ENCODE peak calls at places on chromosomes 7 and 10, in five cellular contexts. One of them, this sample, is unnamed.

GRCh38 chr10:87817291-87817872 is 644 bp downstream of the ATAD1 start:
- DNase-seq in OCI-LY7: peak; percentile 49
- DNase-seq in left ventricle myocardium inferior: no peak
- DNase-seq in A549: peak; percentile 10
- DNase-seq in CD8-positive, alpha-beta memory T cell: peak; percentile 15
- DNase-seq in this sample: no peak

GRCh38 chr7:155951554-155952158 is 139.4 kb upstream of the SHH start:
- DNase-seq in OCI-LY7: no peak
- DNase-seq in left ventricle myocardium inferior: no peak
- DNase-seq in A549: peak; percentile 94
- DNase-seq in CD8-positive, alpha-beta memory T cell: no peak
- DNase-seq in this sample: no peak

GRCh38 chr7:55895021-55895420 is 7.8 kb downstream of the ZNF713 start:
- DNase-seq in OCI-LY7: no peak
- DNase-seq in left ventricle myocardium inferior: no peak
- DNase-seq in A549: no peak
- DNase-seq in CD8-positive, alpha-beta memory T cell: no peak
- DNase-seq in this sample: no peak

GRCh38 chr10:96765406-96766240 is 45.3 kb upstream of the PIK3AP1 start:
- DNase-seq in OCI-LY7: peak; percentile 90
- DNase-seq in left ventricle myocardium inferior: peak; percentile 61
- DNase-seq in A549: peak; percentile 56
- DNase-seq in CD8-positive, alpha-beta memory T cell: peak; percentile 73
- DNase-seq in this sample: no peak

GRCh38 chr7:159031135-159031701 is 113.4 kb downstream of the VIPR2 start:
- DNase-seq in OCI-LY7: no peak
- DNase-seq in left ventricle myocardium inferior: peak; percentile 78
- DNase-seq in A549: no peak
- DNase-seq in CD8-positive, alpha-beta memory T cell: no peak
- DNase-seq in this sample: no peak

GRCh38 chr10:85646312-85646711 is 720.3 kb downstream of the GRID1 start:
- DNase-seq in OCI-LY7: no peak
- DNase-seq in left ventricle myocardium inferior: no peak
- DNase-seq in A549: peak; percentile 46
- DNase-seq in CD8-positive, alpha-beta memory T cell: no peak
- DNase-seq in this sample: no peak

GRCh38 chr7:110676785-110677184 is 414.1 kb upstream of the LRRN3 start:
- DNase-seq in OCI-LY7: no peak
- DNase-seq in left ventricle myocardium inferior: no peak
- DNase-seq in A549: peak; percentile 42
- DNase-seq in CD8-positive, alpha-beta memory T cell: no peak
- DNase-seq in this sample: no peak

GRCh38 chr10:83991986-83992753 is 147.1 kb upstream of the GHITM start:
- DNase-seq in OCI-LY7: peak; percentile 29
- DNase-seq in left ventricle myocardium inferior: no peak
- DNase-seq in A549: peak; percentile 36
- DNase-seq in CD8-positive, alpha-beta memory T cell: no peak
- DNase-seq in this sample: no peak

GRCh38 chr10:102714621-102715455 is at the start of gene SFXN2:
- DNase-seq in OCI-LY7: peak; percentile 79
- DNase-seq in left ventricle myocardium inferior: no peak
- DNase-seq in A549: no peak
- DNase-seq in CD8-positive, alpha-beta memory T cell: peak; percentile 30
- DNase-seq in this sample: peak; percentile 45

GRCh38 chr10:50990568-50991495 is 83.5 kb upstream of the PRKG1 start:
- DNase-seq in OCI-LY7: no peak
- DNase-seq in left ventricle myocardium inferior: peak; percentile 54
- DNase-seq in A549: no peak
- DNase-seq in CD8-positive, alpha-beta memory T cell: no peak
- DNase-seq in this sample: peak; percentile 84

GRCh38 chr10:47038881-47039557 is 127.8 kb downstream of the PTPN20 start:
- DNase-seq in OCI-LY7: no peak
- DNase-seq in left ventricle myocardium inferior: no peak
- DNase-seq in A549: no peak
- DNase-seq in CD8-positive, alpha-beta memory T cell: no peak
- DNase-seq in this sample: no peak

GRCh38 chr10:52965938-52966401 is 193.4 kb upstream of the MBL2 start:
- DNase-seq in OCI-LY7: peak; percentile 88
- DNase-seq in left ventricle myocardium inferior: no peak
- DNase-seq in A549: no peak
- DNase-seq in CD8-positive, alpha-beta memory T cell: no peak
- DNase-seq in this sample: no peak

GRCh38 chr7:44636926-44637325 is 30.5 kb downstream of the OGDH start:
- DNase-seq in OCI-LY7: no peak
- DNase-seq in left ventricle myocardium inferior: no peak
- DNase-seq in A549: no peak
- DNase-seq in CD8-positive, alpha-beta memory T cell: no peak
- DNase-seq in this sample: no peak

GRCh38 chr7:130912910-130913720 is 179.1 kb upstream of the KLF14 start:
- DNase-seq in OCI-LY7: peak; percentile 78
- DNase-seq in left ventricle myocardium inferior: peak; percentile 49
- DNase-seq in A549: peak; percentile 91
- DNase-seq in CD8-positive, alpha-beta memory T cell: peak; percentile 77
- DNase-seq in this sample: peak; percentile 77

GRCh38 chr7:87148332-87148955 is 3.8 kb upstream of the DMTF1 start:
- DNase-seq in OCI-LY7: peak; percentile 46
- DNase-seq in left ventricle myocardium inferior: no peak
- DNase-seq in A549: peak; percentile 41
- DNase-seq in CD8-positive, alpha-beta memory T cell: no peak
- DNase-seq in this sample: no peak

GRCh38 chr7:130458256-130458655 is 17.4 kb upstream of the CEP41 start:
- DNase-seq in OCI-LY7: no peak
- DNase-seq in left ventricle myocardium inferior: no peak
- DNase-seq in A549: no peak
- DNase-seq in CD8-positive, alpha-beta memory T cell: no peak
- DNase-seq in this sample: no peak

GRCh38 chr7:156522801-156523200 is 117.8 kb upstream of the RNF32 start:
- DNase-seq in OCI-LY7: no peak
- DNase-seq in left ventricle myocardium inferior: no peak
- DNase-seq in A549: no peak
- DNase-seq in CD8-positive, alpha-beta memory T cell: no peak
- DNase-seq in this sample: no peak

GRCh38 chr7:46752881-46753366 is 829.0 kb downstream of the TNS3 start:
- DNase-seq in OCI-LY7: no peak
- DNase-seq in left ventricle myocardium inferior: no peak
- DNase-seq in A549: peak; percentile 54
- DNase-seq in CD8-positive, alpha-beta memory T cell: no peak
- DNase-seq in this sample: no peak

GRCh38 chr7:3272691-3273141 is 28.3 kb upstream of the SDK1 start:
- DNase-seq in OCI-LY7: no peak
- DNase-seq in left ventricle myocardium inferior: no peak
- DNase-seq in A549: peak; percentile 65
- DNase-seq in CD8-positive, alpha-beta memory T cell: no peak
- DNase-seq in this sample: no peak

GRCh38 chr10:133182791-133183645 is 23.0 kb downstream of the KNDC1 start:
- DNase-seq in OCI-LY7: no peak
- DNase-seq in left ventricle myocardium inferior: no peak
- DNase-seq in A549: no peak
- DNase-seq in CD8-positive, alpha-beta memory T cell: no peak
- DNase-seq in this sample: no peak

GRCh38 chr10:112332509-112333228 is 41.2 kb upstream of the ACSL5 start:
- DNase-seq in OCI-LY7: no peak
- DNase-seq in left ventricle myocardium inferior: no peak
- DNase-seq in A549: no peak
- DNase-seq in CD8-positive, alpha-beta memory T cell: no peak
- DNase-seq in this sample: no peak

GRCh38 chr7:30548762-30549344 is 44.2 kb upstream of the GGCT start:
- DNase-seq in OCI-LY7: peak; percentile 61
- DNase-seq in left ventricle myocardium inferior: peak; percentile 41
- DNase-seq in A549: peak; percentile 69
- DNase-seq in CD8-positive, alpha-beta memory T cell: no peak
- DNase-seq in this sample: no peak

GRCh38 chr7:66239467-66239856 is 34.3 kb downstream of the TPST1 start:
- DNase-seq in OCI-LY7: no peak
- DNase-seq in left ventricle myocardium inferior: no peak
- DNase-seq in A549: no peak
- DNase-seq in CD8-positive, alpha-beta memory T cell: no peak
- DNase-seq in this sample: no peak

GRCh38 chr7:37930226-37930948 is 9.9 kb downstream of the EPDR1 start:
- DNase-seq in OCI-LY7: no peak
- DNase-seq in left ventricle myocardium inferior: no peak
- DNase-seq in A549: peak; percentile 29
- DNase-seq in CD8-positive, alpha-beta memory T cell: no peak
- DNase-seq in this sample: no peak

GRCh38 chr10:105252908-105253307 is 611.8 kb downstream of the SORCS3 start:
- DNase-seq in OCI-LY7: no peak
- DNase-seq in left ventricle myocardium inferior: no peak
- DNase-seq in A549: no peak
- DNase-seq in CD8-positive, alpha-beta memory T cell: no peak
- DNase-seq in this sample: no peak

GRCh38 chr10:31145986-31146385 is 114.3 kb upstream of the ZNF438 start:
- DNase-seq in OCI-LY7: no peak
- DNase-seq in left ventricle myocardium inferior: no peak
- DNase-seq in A549: no peak
- DNase-seq in CD8-positive, alpha-beta memory T cell: no peak
- DNase-seq in this sample: no peak

GRCh38 chr10:102492983-102493382 is 9.5 kb downstream of the ACTR1A start:
- DNase-seq in OCI-LY7: no peak
- DNase-seq in left ventricle myocardium inferior: no peak
- DNase-seq in A549: no peak
- DNase-seq in CD8-positive, alpha-beta memory T cell: no peak
- DNase-seq in this sample: peak; percentile 77

GRCh38 chr7:99619571-99620130 is 2.9 kb downstream of the ZSCAN25 start:
- DNase-seq in OCI-LY7: no peak
- DNase-seq in left ventricle myocardium inferior: no peak
- DNase-seq in A549: no peak
- DNase-seq in CD8-positive, alpha-beta memory T cell: no peak
- DNase-seq in this sample: no peak

GRCh38 chr7:99623091-99623693 is 6.4 kb downstream of the ZSCAN25 start:
- DNase-seq in OCI-LY7: no peak
- DNase-seq in left ventricle myocardium inferior: no peak
- DNase-seq in A549: no peak
- DNase-seq in CD8-positive, alpha-beta memory T cell: no peak
- DNase-seq in this sample: no peak

GRCh38 chr7:99618726-99619125 is 2.0 kb downstream of the ZSCAN25 start:
- DNase-seq in OCI-LY7: no peak
- DNase-seq in left ventricle myocardium inferior: no peak
- DNase-seq in A549: peak; percentile 15
- DNase-seq in CD8-positive, alpha-beta memory T cell: no peak
- DNase-seq in this sample: no peak

GRCh38 chr7:99622596-99622995 is 5.8 kb downstream of the ZSCAN25 start:
- DNase-seq in OCI-LY7: no peak
- DNase-seq in left ventricle myocardium inferior: no peak
- DNase-seq in A549: no peak
- DNase-seq in CD8-positive, alpha-beta memory T cell: no peak
- DNase-seq in this sample: no peak

GRCh38 chr7:99621271-99621670 is 4.5 kb downstream of the ZSCAN25 start:
- DNase-seq in OCI-LY7: no peak
- DNase-seq in left ventricle myocardium inferior: no peak
- DNase-seq in A549: no peak
- DNase-seq in CD8-positive, alpha-beta memory T cell: no peak
- DNase-seq in this sample: no peak
- H3K4me1 ChIP-seq in OCI-LY7: peaks cover 11% of the 10 kb centered on the region
- H3K4me1 ChIP-seq in left ventricle myocardium inferior: peaks cover 26% of the 10 kb centered on the region
- H3K4me1 ChIP-seq in A549: peaks cover 16% of the 10 kb centered on the region
- H3K4me1 ChIP-seq in CD8-positive, alpha-beta memory T cell: peaks cover 57% of the 10 kb centered on the region
- H3K4me1 ChIP-seq in this sample: peaks cover 16% of the 10 kb centered on the region

DNA sequence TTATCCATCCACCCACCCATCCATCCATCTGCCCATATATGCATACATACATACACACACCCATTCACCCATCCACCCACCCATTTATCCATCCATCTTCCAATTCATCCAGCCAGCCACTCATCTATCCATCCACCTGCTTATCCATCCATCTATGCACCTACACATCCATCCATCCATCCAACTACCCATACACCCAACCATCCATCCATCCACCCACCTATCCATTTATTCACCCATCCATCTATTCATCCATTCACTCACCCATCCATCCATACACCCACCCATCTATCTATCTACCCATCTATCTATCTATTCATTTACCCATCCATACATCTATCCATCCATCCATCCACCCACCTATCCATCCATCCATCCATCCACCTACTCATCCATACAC is 17.3 kb downstream of the TMEM72 start:
- DNase-seq in OCI-LY7: no peak
- DNase-seq in left ventricle myocardium inferior: no peak
- DNase-seq in A549: no peak
- DNase-seq in CD8-positive, alpha-beta memory T cell: no peak
- DNase-seq in this sample: no peak
- H3K4me1 ChIP-seq in OCI-LY7: no peaks in the 10 kb centered on the region
- H3K4me1 ChIP-seq in left ventricle myocardium inferior: peaks cover 13% of the 10 kb centered on the region
- H3K4me1 ChIP-seq in A549: no peaks in the 10 kb centered on the region
- H3K4me1 ChIP-seq in CD8-positive, alpha-beta memory T cell: no peaks in the 10 kb centered on the region
- H3K4me1 ChIP-seq in this sample: peaks cover 10% of the 10 kb centered on the region

DNA sequence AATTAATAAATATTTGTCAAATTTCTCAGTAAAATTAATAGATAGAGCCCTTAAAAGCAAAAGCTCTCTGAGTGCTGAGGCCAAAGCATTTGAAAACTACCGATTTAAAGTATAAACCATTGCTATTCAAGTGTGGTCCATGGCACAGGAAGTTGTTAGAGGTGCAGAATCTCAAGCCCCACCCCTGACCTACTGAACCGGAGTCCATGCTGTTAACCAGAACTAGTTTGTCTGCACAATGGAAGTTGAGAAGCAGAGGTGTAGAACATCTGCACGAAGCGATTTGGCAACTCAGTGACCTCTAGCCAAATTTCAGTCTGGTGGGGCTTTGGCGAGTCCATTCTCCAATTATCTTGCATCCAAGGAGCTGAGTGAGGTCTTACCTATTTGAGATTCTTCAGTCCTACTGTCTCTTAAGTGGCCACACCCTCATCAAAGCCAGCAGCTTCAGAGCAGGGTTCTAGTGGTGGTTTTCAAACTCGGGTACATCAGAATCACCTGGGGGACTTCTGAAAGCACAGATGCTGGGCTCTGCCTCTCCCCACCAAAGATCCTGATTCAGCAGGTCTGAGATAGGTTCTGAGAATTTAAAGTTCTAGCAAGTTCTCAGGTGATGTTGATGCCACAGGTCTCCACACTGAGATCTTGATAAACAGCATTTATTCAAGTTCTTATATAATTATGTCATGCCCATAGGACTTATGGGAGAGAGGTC is 96.8 kb upstream of the SAMD8 start:
- DNase-seq in OCI-LY7: no peak
- DNase-seq in left ventricle myocardium inferior: no peak
- DNase-seq in A549: no peak
- DNase-seq in CD8-positive, alpha-beta memory T cell: no peak
- DNase-seq in this sample: no peak
- H3K4me1 ChIP-seq in OCI-LY7: no peaks in the 10 kb centered on the region
- H3K4me1 ChIP-seq in left ventricle myocardium inferior: peaks cover 53% of the 10 kb centered on the region
- H3K4me1 ChIP-seq in A549: no peaks in the 10 kb centered on the region
- H3K4me1 ChIP-seq in CD8-positive, alpha-beta memory T cell: peaks cover 28% of the 10 kb centered on the region
- H3K4me1 ChIP-seq in this sample: peaks cover 7% of the 10 kb centered on the region

GRCh38 chr10:11184093-11184492 is 166.4 kb downstream of the CELF2 start:
- DNase-seq in OCI-LY7: no peak
- DNase-seq in left ventricle myocardium inferior: no peak
- DNase-seq in A549: no peak
- DNase-seq in CD8-positive, alpha-beta memory T cell: no peak
- DNase-seq in this sample: no peak

GRCh38 chr10:11181996-11182395 is 164.3 kb downstream of the CELF2 start:
- DNase-seq in OCI-LY7: no peak
- DNase-seq in left ventricle myocardium inferior: peak; percentile 73
- DNase-seq in A549: no peak
- DNase-seq in CD8-positive, alpha-beta memory T cell: no peak
- DNase-seq in this sample: no peak

GRCh38 chr10:11186330-11186729 is 168.7 kb downstream of the CELF2 start:
- DNase-seq in OCI-LY7: no peak
- DNase-seq in left ventricle myocardium inferior: no peak
- DNase-seq in A549: no peak
- DNase-seq in CD8-positive, alpha-beta memory T cell: no peak
- DNase-seq in this sample: no peak

GRCh38 chr10:11180228-11180627 is 162.6 kb downstream of the CELF2 start:
- DNase-seq in OCI-LY7: no peak
- DNase-seq in left ventricle myocardium inferior: no peak
- DNase-seq in A549: no peak
- DNase-seq in CD8-positive, alpha-beta memory T cell: peak; percentile 58
- DNase-seq in this sample: peak; percentile 73

GRCh38 chr10:11183000-11183399 is 165.3 kb downstream of the CELF2 start:
- DNase-seq in OCI-LY7: no peak
- DNase-seq in left ventricle myocardium inferior: no peak
- DNase-seq in A549: no peak
- DNase-seq in CD8-positive, alpha-beta memory T cell: no peak
- DNase-seq in this sample: no peak
- H3K4me1 ChIP-seq in OCI-LY7: peaks cover 27% of the 10 kb centered on the region
- H3K4me1 ChIP-seq in left ventricle myocardium inferior: peaks cover 60% of the 10 kb centered on the region
- H3K4me1 ChIP-seq in A549: no peaks in the 10 kb centered on the region
- H3K4me1 ChIP-seq in CD8-positive, alpha-beta memory T cell: peaks cover 77% of the 10 kb centered on the region
- H3K4me1 ChIP-seq in this sample: peaks cover 23% of the 10 kb centered on the region

This sample was measured in upper lobe of left lung.